ENCODE peak calls at places on chromosomes 5 and 9, in four cellular contexts. V, I, Q and K are unnamed samples.

GRCh38 chr5:31982661-31983060 is 191.5 kb downstream of the GOLPH3 start:
- DNase-seq in Q (no peak), V (no peak), I (no peak), K (no peak)

GRCh38 chr5:157362982-157363381 is 97.0 kb upstream of the NIPAL4 start:
- DNase-seq in V (no peak), I (no peak), Q (no peak), K (no peak)

GRCh38 chr5:142930395-142930794 is 160.2 kb downstream of the ARHGAP26 start:
- DNase-seq in Q (no peak), I (no peak), V (no peak), K (no peak)

GRCh38 chr9:125189011-125189360 is 617 bp downstream of the PPP6C start:
- DNase-seq in Q (no peak), I (peak), V (peak), K (no peak)

GRCh38 chr9:95055851-95056551 is 261.5 kb downstream of the FANCC start:
- DNase-seq in V (no peak), Q (no peak), I (no peak), K (no peak)

GRCh38 chr5:148620696-148621095 is 33.6 kb downstream of the HTR4 start:
- DNase-seq in Q (no peak), V (no peak), I (no peak), K (no peak)

GRCh38 chr9:120348951-120349429 is 231.0 kb downstream of the CDK5RAP2 start:
- DNase-seq in V (no peak), Q (peak), I (peak), K (peak)

GRCh38 chr5:155189981-155190380 is 176.4 kb downstream of the KIF4B start:
- DNase-seq in V (no peak), I (no peak), Q (no peak), K (no peak)

GRCh38 chr5:67921004-67921601 is 294.5 kb upstream of the PIK3R1 start:
- DNase-seq in V (no peak), I (peak), Q (no peak), K (no peak)

GRCh38 chr5:9046756-9047481 is 499.0 kb downstream of the SEMA5A start:
- DNase-seq in Q (no peak), I (no peak), V (no peak), K (no peak)

GRCh38 chr5:168328804-168329203 is 37.4 kb downstream of the WWC1 start:
- DNase-seq in V (peak), I (peak), Q (no peak), K (peak)

GRCh38 chr5:147403659-147404640 is 105.9 kb downstream of the DPYSL3 start:
- DNase-seq in I (no peak), V (peak), Q (peak), K (peak)

GRCh38 chr5:44774279-44774880 is 34.4 kb upstream of the MRPS30 start:
- DNase-seq in Q (peak), V (no peak), I (no peak), K (no peak)

GRCh38 chr5:179819296-179820126 is 1.2 kb upstream of the SQSTM1 start:
- DNase-seq in Q (no peak), V (peak), I (peak), K (no peak)

GRCh38 chr9:114995681-114996221 is 65.4 kb upstream of the TNFSF8 start:
- DNase-seq in Q (no peak), I (peak), V (no peak), K (no peak)
- TF ChIP-seq POLR2AphosphoS5 in Q (no peak), I (no peak), V (no peak), K (no peak)

DNA sequence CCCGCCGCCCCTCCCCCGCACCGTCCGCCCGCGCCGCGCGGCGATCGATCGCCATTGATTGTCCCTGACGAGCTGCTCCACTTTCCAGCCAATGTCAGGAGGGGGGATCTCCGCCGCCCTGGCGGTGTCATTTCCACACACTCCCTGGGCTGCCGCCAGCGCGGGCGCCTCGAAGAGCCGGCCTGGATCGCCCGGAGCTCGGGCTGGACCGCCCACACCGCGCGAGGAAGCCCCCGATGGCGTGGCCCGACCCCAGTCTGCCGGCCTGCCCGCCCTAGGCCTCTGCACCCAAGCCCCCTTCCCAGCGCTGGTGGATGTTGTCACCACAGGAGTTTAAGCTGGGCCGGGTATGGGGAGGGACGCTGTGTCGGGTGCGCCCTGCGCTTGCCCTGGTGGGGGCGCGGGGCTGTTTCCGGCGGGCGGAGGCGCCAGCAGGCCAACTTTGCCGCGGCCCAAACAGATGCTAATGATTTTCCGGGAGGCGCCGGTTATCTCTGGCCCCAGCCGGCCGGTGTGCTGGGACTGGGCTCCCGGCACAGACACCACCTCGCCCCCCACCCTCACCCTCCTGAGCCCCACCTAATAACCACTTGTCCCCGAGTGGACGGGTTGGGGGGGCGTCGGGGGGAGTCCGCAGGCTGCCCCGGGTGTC is 10.6 kb upstream of the CXXC5 start:
- DNase-seq in V (peak), Q (no peak), I (peak), K (peak)
- TF ChIP-seq POLR2A in V (no peak), Q (no peak), I (no peak), K (no peak)

DNA sequence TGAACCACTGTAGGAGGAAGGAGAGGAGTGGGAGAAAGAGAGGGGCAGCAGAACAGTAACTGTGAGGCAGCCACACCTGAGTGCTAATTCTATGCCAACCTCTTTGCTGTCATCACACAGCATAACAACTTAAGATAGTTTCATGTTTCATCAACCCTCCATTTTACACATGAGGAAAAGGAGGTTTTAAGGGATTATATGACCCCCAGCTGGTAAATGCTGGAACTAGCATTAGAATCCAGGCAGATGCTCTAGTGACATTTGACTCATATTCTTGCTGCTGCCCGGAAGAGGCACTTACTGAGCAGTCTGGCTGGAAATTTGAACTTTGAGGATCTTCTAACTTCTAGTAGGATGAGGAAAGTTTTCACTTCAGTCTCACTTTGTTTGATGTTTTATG is 24.1 kb upstream of the VLDLR start:
- DNase-seq in Q (no peak), I (no peak), V (no peak), K (no peak)
- TF ChIP-seq POLR2AphosphoS5 in Q (no peak), I (no peak), V (no peak), K (no peak)

DNA sequence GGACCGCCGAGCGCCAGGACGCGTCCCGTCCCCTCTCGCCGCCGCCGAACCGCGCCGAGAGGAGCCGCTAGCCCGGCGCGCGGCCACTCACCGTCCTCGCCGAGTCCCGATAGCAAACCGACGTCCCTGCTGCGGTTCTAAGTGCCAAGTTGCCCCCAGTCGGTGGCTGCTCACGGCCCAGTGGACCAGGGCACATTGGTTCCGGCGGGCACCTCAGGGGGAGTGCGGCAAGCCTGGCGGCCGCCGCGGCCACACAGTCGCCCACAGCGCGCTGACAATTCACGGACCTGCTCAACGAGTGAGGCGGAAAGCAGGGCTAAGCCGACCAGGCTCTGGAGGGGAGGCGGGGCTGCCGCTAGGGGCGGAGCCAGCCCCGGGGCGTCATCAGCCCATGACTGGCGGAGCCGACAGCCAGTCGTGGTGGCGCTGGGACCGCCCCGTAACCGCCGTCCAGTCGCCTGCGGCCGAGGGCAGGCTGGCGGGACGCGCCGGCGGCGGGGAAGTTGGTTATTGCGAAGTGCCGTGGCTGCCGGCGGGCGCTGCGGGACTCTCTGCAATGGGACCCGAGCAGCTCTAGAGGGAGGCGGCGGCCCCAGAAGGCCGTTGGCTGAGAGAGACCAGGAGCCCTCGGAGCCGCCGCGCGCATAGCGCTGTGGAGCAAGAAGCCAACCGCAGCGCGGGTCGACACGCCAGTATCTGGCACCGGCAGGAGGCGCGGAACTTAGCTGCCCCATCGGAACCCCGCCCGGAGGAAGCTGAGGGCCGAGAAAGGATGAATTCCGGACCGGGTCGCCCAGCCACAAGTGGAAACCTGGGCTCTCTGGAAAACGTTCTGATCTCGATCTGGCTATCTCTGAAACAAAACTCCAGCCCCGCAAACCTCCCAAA is at the start of gene MARCHF3:
- DNase-seq in I (peak), V (peak), Q (peak), K (peak)
- TF ChIP-seq POLR2A in I (no peak), V (peak), Q (peak), K (peak)

GRCh38 chr5:74648835-74649286 is 8.3 kb upstream of the ENC1 start:
- DNase-seq in V (no peak), Q (no peak), I (no peak), K (peak)
- TF ChIP-seq POLR2AphosphoS5 in V (no peak), Q (no peak), I (no peak), K (no peak)

DNA sequence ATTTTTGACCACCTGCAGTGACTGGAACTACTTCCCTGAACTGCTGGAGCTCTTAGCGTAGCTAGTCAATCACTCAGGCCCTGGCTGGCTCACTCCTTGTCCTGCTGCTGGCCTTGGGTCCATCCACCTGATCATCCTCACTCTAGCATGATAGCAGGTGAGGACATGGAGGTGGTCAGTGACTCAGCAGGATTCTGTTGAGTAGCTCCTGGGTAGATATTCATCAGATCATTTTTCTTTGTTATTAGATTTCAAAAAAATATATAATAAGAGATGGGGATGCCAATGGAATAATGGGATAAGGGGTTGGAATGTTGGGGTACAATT is 25.0 kb upstream of the SEMA4D start:
- DNase-seq in I (peak), V (no peak), Q (no peak), K (no peak)
- TF ChIP-seq POLR2A in I (no peak), V (no peak), Q (no peak), K (no peak)